ENCODE peak calls at places on chromosomes 16 and 17, in six cellular contexts. N is WTC11, C is KG1, Z is left colon, W is sigmoid colon, P is C1 segment of cervical spinal cord. K is an unnamed sample.
A peak's percentile ranks its signal among the peaks of the same experiment; 100 is the strongest.

GRCh38 chr16:70421473-70422311 is 17.2 kb downstream of the ST3GAL2 start:
- DNase-seq in N (no peak), Z (no peak), C (no peak), P (no peak), W (no peak), K (no peak)

GRCh38 chr17:40323731-40324650 is 15.0 kb downstream of the RARA start:
- DNase-seq in N (no peak), Z (peak; percentile 59), W (peak; percentile 83), P (no peak), C (peak; percentile 27), K (no peak)

GRCh38 chr17:8122391-8122922 is 1.4 kb downstream of the HES7 start:
- DNase-seq in C (no peak), P (no peak), Z (no peak), W (no peak), N (peak; percentile 77), K (no peak)

GRCh38 chr16:23016372-23016771 is 132.9 kb downstream of the USP31 start:
- DNase-seq in N (no peak), W (no peak), C (no peak), P (no peak), Z (peak; percentile 32), K (no peak)

GRCh38 chr16:50489187-50489586 is 59.0 kb upstream of the NKD1 start:
- DNase-seq in W (no peak), C (no peak), N (no peak), Z (no peak), P (no peak), K (no peak)

GRCh38 chr16:3080024-3080423 is 14.6 kb downstream of the IL32 start:
- DNase-seq in Z (no peak), W (no peak), C (no peak), N (no peak), P (no peak), K (no peak)

GRCh38 chr17:13222931-13223330 is 205.1 kb upstream of the ELAC2 start:
- DNase-seq in Z (no peak), N (no peak), C (no peak), W (no peak), P (no peak), K (no peak)

GRCh38 chr17:8237175-8237574 is 10.7 kb downstream of the CTC1 start:
- DNase-seq in N (no peak), P (no peak), C (no peak), Z (no peak), W (no peak), K (no peak)

GRCh38 chr17:21194688-21195087 is 19.3 kb downstream of the TMEM11 start:
- DNase-seq in N (no peak), Z (no peak), W (peak; percentile 87), C (no peak), P (no peak), K (no peak)

GRCh38 chr17:2090210-2090641 is 35.3 kb downstream of the HIC1 start:
- DNase-seq in C (no peak), N (no peak), Z (no peak), W (no peak), P (no peak), K (no peak)

GRCh38 chr17:78650093-78650715 is 73.0 kb upstream of the DNAH17 start:
- DNase-seq in P (no peak), Z (no peak), C (no peak), W (peak; percentile 36), N (no peak), K (no peak)

GRCh38 chr17:3993493-3994220 is 29.4 kb upstream of the ATP2A3 start:
- DNase-seq in N (no peak), P (no peak), W (no peak), C (no peak), Z (no peak), K (no peak)

GRCh38 chr16:3007059-3007956 is 5.4 kb upstream of the CLDN9 start:
- DNase-seq in W (no peak), P (no peak), Z (peak; percentile 87), N (no peak), C (peak; percentile 38), K (no peak)

GRCh38 chr17:42677012-42677857 is 441 bp upstream of the PLEKHH3 start:
- DNase-seq in C (peak; percentile 97), P (peak; percentile 100), W (peak; percentile 100), N (peak; percentile 100), Z (peak; percentile 100), K (peak; percentile 99)

GRCh38 chr17:1482686-1483445 is 9.6 kb downstream of the MYO1C start:
- DNase-seq in P (no peak), W (no peak), N (no peak), C (no peak), Z (no peak), K (no peak)

GRCh38 chr17:15101175-15101574 is 164.0 kb downstream of the PMP22 start:
- DNase-seq in Z (no peak), C (no peak), W (no peak), P (no peak), N (no peak), K (no peak)

GRCh38 chr17:44444735-44445105 is 55.3 kb upstream of the ITGA2B start:
- DNase-seq in W (no peak), Z (no peak), C (no peak), N (no peak), P (no peak), K (no peak)

GRCh38 chr16:29974291-29975133 is 844 bp downstream of the TAOK2 start:
- DNase-seq in N (no peak), W (no peak), Z (no peak), P (peak; percentile 24), C (no peak), K (no peak)

GRCh38 chr16:85627835-85628556 is 14.9 kb downstream of the GSE1 start:
- DNase-seq in W (no peak), Z (no peak), N (no peak), P (no peak), C (no peak), K (no peak)

GRCh38 chr17:15377608-15378007 is 36.2 kb upstream of the TEKT3 start:
- DNase-seq in W (no peak), Z (no peak), P (peak; percentile 30), N (no peak), C (no peak), K (no peak)

GRCh38 chr16:67264277-67264676 is 15.1 kb upstream of the PLEKHG4 start:
- DNase-seq in Z (peak; percentile 14), P (no peak), W (peak; percentile 40), N (no peak), C (no peak), K (no peak)

GRCh38 chr16:49592507-49593422 is 219.2 kb downstream of the C16orf78 start:
- DNase-seq in C (no peak), Z (no peak), P (no peak), W (no peak), N (peak; percentile 72), K (no peak)

GRCh38 chr17:82948957-82949356 is 109.1 kb upstream of the ZNF750 start:
- DNase-seq in W (peak; percentile 19), Z (no peak), N (no peak), C (no peak), P (no peak), K (no peak)

GRCh38 chr17:17484451-17484899 is 7.7 kb downstream of the MED9 start:
- DNase-seq in Z (no peak), N (no peak), P (no peak), C (no peak), W (no peak), K (no peak)